ENCODE peak calls at places on chromosomes 16 and 17, in six cellular contexts. J, K, P, U, B and G are unnamed samples.

GRCh38 chr17:2028737-2029136 is 1.2 kb upstream of the DPH1 start:
- DNase-seq in U (no peak), B (no peak), J (no peak), K (no peak), P (no peak), G (no peak)

GRCh38 chr17:12136243-12136642 is 115.6 kb downstream of the MAP2K4 start:
- DNase-seq in J (no peak), P (no peak), B (no peak), K (no peak), U (no peak), G (no peak)

GRCh38 chr16:4855804-4856203 is 8.5 kb downstream of the UBN1 start:
- DNase-seq in U (no peak), P (no peak), K (no peak), J (no peak), B (no peak), G (no peak)

GRCh38 chr17:30290696-30291570 is 811 bp downstream of the BLMH start:
- DNase-seq in K (peak), U (no peak), P (peak), B (peak), J (peak), G (no peak)

GRCh38 chr17:62704381-62704971 is 77.0 kb downstream of the MRC2 start:
- DNase-seq in P (peak), J (no peak), B (peak), U (no peak), K (peak), G (no peak)

GRCh38 chr16:56388209-56388608 is 37.1 kb downstream of the AMFR start:
- DNase-seq in J (no peak), B (no peak), U (no peak), K (peak), P (no peak), G (no peak)

GRCh38 chr17:32523827-32524552 is 37.2 kb downstream of the CDK5R1 start:
- DNase-seq in J (no peak), B (no peak), K (no peak), U (no peak), P (no peak), G (no peak)

GRCh38 chr16:72983728-72984350 is 64.1 kb downstream of the ZFHX3 start:
- DNase-seq in J (no peak), U (no peak), P (no peak), K (no peak), B (no peak), G (no peak)

GRCh38 chr17:58020401-58020800 is 13.4 kb upstream of the SRSF1 start:
- DNase-seq in K (no peak), U (no peak), B (no peak), P (no peak), J (no peak), G (no peak)

GRCh38 chr16:75820672-75821071 is 94.4 kb upstream of the CPHXL start:
- DNase-seq in U (no peak), K (peak), J (no peak), B (no peak), P (no peak), G (no peak)

GRCh38 chr16:16003719-16004313 is 54.4 kb downstream of the ABCC1 start:
- DNase-seq in K (no peak), J (no peak), P (no peak), U (no peak), B (no peak), G (no peak)

GRCh38 chr17:6456914-6457687 is 12.8 kb downstream of the PIMREG start:
- DNase-seq in U (no peak), P (no peak), K (peak), J (peak), B (peak), G (peak)

GRCh38 chr16:27641260-27641659 is 91.3 kb downstream of the KATNIP start:
- DNase-seq in B (no peak), J (no peak), K (no peak), P (no peak), U (no peak), G (no peak)

GRCh38 chr17:17547210-17547764 is 44.2 kb downstream of the PEMT start:
- DNase-seq in J (peak), K (no peak), P (no peak), U (no peak), B (no peak), G (no peak)

GRCh38 chr17:60155815-60156214 is 6.0 kb downstream of the CA4 start:
- DNase-seq in J (no peak), U (no peak), B (no peak), P (no peak), K (no peak), G (no peak)

GRCh38 chr16:87703071-87703470 is 62.7 kb downstream of the KLHDC4 start:
- DNase-seq in K (no peak), J (no peak), P (no peak), B (no peak), U (no peak), G (no peak)

GRCh38 chr16:87701066-87701425 is 64.7 kb downstream of the KLHDC4 start:
- DNase-seq in B (no peak), J (no peak), U (no peak), P (no peak), K (no peak), G (no peak)

GRCh38 chr16:87701505-87701921 is 64.3 kb downstream of the KLHDC4 start:
- DNase-seq in P (no peak), B (no peak), U (no peak), K (no peak), J (no peak), G (no peak)

GRCh38 chr16:87703835-87704375 is 61.9 kb downstream of the KLHDC4 start:
- DNase-seq in K (no peak), B (no peak), P (no peak), U (no peak), J (no peak), G (no peak)

GRCh38 chr16:87702325-87702811 is 63.4 kb downstream of the KLHDC4 start:
- DNase-seq in J (peak), P (peak), B (no peak), K (peak), U (peak), G (no peak)
- TF ChIP-seq CTCF in J (no peak), P (peak), B (no peak), K (peak), U (no peak), G (peak)

GRCh38 chr17:81295678-81296381 is 723 bp upstream of the SLC38A10 start:
- DNase-seq in J (no peak), P (no peak), B (peak), U (no peak), K (peak), G (no peak)
- TF ChIP-seq CTCF in J (no peak), P (peak), B (peak), U (no peak), K (peak), G (peak)

DNA sequence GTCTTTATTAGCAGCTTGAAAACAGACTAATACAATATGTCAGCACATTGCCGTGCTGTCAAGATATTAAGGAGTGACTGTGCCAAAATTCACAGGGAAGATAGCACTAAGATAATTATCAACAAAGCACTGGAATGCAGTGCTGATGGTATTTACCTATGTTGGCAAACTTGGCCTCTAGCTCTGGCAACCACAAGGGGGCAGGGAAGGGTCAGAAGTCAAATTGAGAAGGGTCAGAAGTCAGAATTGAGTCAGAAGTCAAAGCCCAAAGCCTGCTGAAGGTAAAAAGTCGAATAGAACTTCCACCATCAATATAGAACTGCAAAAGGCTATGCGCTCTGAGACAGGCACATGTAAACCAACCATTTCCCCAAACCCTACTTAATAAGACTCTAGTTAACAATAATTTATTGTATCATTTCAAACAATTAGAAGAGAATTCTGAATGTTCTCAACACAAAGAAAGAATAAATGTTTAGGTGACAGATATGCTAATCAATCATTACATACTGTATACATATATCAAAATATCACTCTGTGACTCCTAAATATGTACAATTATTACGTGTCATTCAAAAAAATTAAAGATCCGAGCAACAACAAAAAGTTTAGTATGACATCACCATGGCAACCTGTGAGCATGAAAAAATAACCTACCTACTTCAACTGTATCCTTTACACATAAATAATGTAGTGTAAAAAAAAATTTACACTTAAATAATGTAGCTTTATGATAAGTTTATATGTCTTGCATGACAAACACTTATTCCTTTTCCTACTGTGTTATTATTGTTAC is 916.1 kb downstream of the KCNJ2 start:
- DNase-seq in P (peak), K (peak), J (no peak), U (no peak), B (peak), G (no peak)
- TF ChIP-seq CTCF in P (peak), K (peak), J (no peak), U (no peak), B (peak), G (peak)

GRCh38 chr16:3097266-3097665 is 1.8 kb downstream of the ZSCAN10 start:
- DNase-seq in B (no peak), J (no peak), K (no peak), U (no peak), P (peak), G (no peak)

GRCh38 chr16:3094289-3095027 is 4.6 kb downstream of the ZSCAN10 start:
- DNase-seq in J (no peak), P (no peak), U (no peak), B (peak), K (peak), G (no peak)

GRCh38 chr16:3096362-3096761 is 2.7 kb downstream of the ZSCAN10 start:
- DNase-seq in U (no peak), P (no peak), J (no peak), K (no peak), B (no peak), G (no peak)

GRCh38 chr16:3098459-3099394 is at the start of gene ZSCAN10:
- DNase-seq in B (no peak), J (no peak), K (no peak), P (no peak), U (no peak), G (no peak)

DNA sequence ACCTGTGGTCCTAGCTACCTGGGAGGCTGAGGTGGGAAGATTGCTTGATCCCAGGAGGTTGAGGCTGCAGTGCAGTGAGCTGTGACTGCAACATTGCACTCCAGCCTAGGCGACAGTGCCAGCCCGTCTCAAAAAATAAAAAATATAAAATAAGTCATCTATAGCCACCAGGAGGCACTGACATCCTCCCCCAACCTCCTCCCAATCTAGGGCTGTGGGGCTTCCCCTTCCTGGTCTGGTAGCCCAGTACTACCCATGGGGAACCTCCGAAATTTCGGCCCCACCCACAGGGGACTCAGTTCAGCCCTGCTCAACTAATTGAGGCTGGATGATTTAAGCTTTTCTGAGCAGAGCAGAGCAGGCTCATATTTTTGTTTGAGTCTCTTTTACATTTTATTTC is 3.2 kb downstream of the ZSCAN10 start:
- DNase-seq in B (no peak), P (no peak), J (no peak), K (peak), U (peak), G (no peak)
- TF ChIP-seq CTCF in B (peak), P (no peak), J (no peak), K (peak), U (peak), G (peak)

GRCh38 chr16:1922357-1922756 is 4.1 kb upstream of the HS3ST6 start:
- DNase-seq in J (no peak), B (no peak), K (no peak), U (no peak), P (no peak), G (no peak)

GRCh38 chr16:1924095-1924494 is 5.9 kb upstream of the HS3ST6 start:
- DNase-seq in B (no peak), U (no peak), K (no peak), J (no peak), P (no peak), G (no peak)

GRCh38 chr16:1926223-1926718 is 8.1 kb upstream of the HS3ST6 start:
- DNase-seq in U (no peak), J (no peak), P (no peak), K (no peak), B (no peak), G (no peak)

GRCh38 chr16:1920727-1921155 is 2.5 kb upstream of the HS3ST6 start:
- DNase-seq in K (no peak), P (peak), J (no peak), B (no peak), U (no peak), G (no peak)

GRCh38 chr16:1923299-1924034 is 5.3 kb upstream of the HS3ST6 start:
- DNase-seq in K (peak), B (peak), P (peak), J (no peak), U (no peak), G (peak)
- TF ChIP-seq CTCF in K (peak), B (no peak), P (peak), J (no peak), U (peak), G (peak)